ENCODE peak calls at places on chromosomes 12 and 14, in ten cellular contexts. S, A, J, P, T, Q, G, O, I and R are unnamed samples.

GRCh38 chr12:42332301-42332894 is 6.4 kb downstream of the PPHLN1 start:
- DNase-seq in J (peak), O (peak), I (peak), G (peak), T (no peak), P (no peak), S (peak), Q (peak), A (peak), R (no peak)

GRCh38 chr12:30640392-30640791 is 55.3 kb downstream of the IPO8 start:
- DNase-seq in Q (no peak), G (no peak), A (no peak), P (no peak), J (no peak), T (no peak), O (no peak), I (no peak), S (no peak), R (no peak)

GRCh38 chr12:93426406-93426805 is 15.3 kb downstream of the UBE2N start:
- DNase-seq in J (no peak), O (no peak), S (no peak), T (no peak), I (no peak), A (no peak), G (no peak), Q (no peak), P (no peak), R (no peak)

GRCh38 chr12:49636979-49637378 is 13.6 kb downstream of the PRPF40B start:
- DNase-seq in T (no peak), G (peak), S (peak), I (peak), P (peak), O (peak), J (peak), Q (peak), A (peak), R (peak)

GRCh38 chr12:46267618-46268348 is 1.1 kb downstream of the SLC38A1 start:
- DNase-seq in S (no peak), P (peak), O (peak), A (peak), Q (peak), J (no peak), I (peak), T (no peak), G (no peak), R (no peak)

GRCh38 chr12:71947645-71948105 is 9.0 kb downstream of the TPH2 start:
- DNase-seq in G (no peak), P (peak), J (peak), S (no peak), T (peak), A (peak), I (peak), O (no peak), Q (peak), R (peak)

GRCh38 chr12:9721394-9722092 is 11.4 kb downstream of the CLECL1 start:
- DNase-seq in O (peak), S (peak), P (no peak), A (no peak), Q (peak), G (no peak), J (no peak), I (peak), T (peak), R (no peak)

GRCh38 chr12:121792607-121793500 is 634 bp downstream of the RHOF start:
- DNase-seq in J (peak), G (no peak), A (no peak), S (no peak), T (peak), I (no peak), Q (no peak), P (no peak), O (peak), R (no peak)

GRCh38 chr12:69935651-69936100 is 110.6 kb downstream of the MYRFL start:
- DNase-seq in A (no peak), J (no peak), G (no peak), P (no peak), T (no peak), I (no peak), O (no peak), S (no peak), Q (no peak), R (no peak)

GRCh38 chr12:99444859-99445316 is 202.7 kb upstream of the GARIN6 start:
- DNase-seq in T (no peak), O (no peak), S (peak), Q (no peak), I (peak), A (peak), P (no peak), J (no peak), G (no peak), R (no peak)

GRCh38 chr12:105906545-105906944 is 232.2 kb downstream of the NUAK1 start:
- DNase-seq in P (no peak), O (no peak), S (no peak), T (peak), I (peak), A (no peak), G (no peak), Q (no peak), J (no peak), R (no peak)

GRCh38 chr14:30227871-30228270 is 300.2 kb upstream of the PRKD1 start:
- DNase-seq in I (peak), A (peak), G (no peak), P (no peak), Q (peak), J (no peak), S (no peak), T (peak), O (no peak), R (no peak)

GRCh38 chr14:60310086-60310684 is 61.2 kb downstream of the PPM1A start:
- DNase-seq in T (no peak), Q (peak), I (no peak), P (no peak), J (no peak), A (no peak), S (no peak), G (no peak), O (no peak), R (no peak)

GRCh38 chr14:101077511-101078074 is 174.1 kb upstream of the RTL1 start:
- DNase-seq in J (peak), Q (peak), I (peak), T (no peak), A (no peak), S (no peak), P (peak), G (no peak), O (no peak), R (peak)

GRCh38 chr12:30847259-30847658 is 79.3 kb upstream of the TSPAN11 start:
- DNase-seq in P (peak), T (peak), I (peak), S (no peak), G (peak), J (peak), Q (peak), O (peak), A (peak), R (peak)

GRCh38 chr12:69988601-69989194 is 163.7 kb downstream of the MYRFL start:
- DNase-seq in J (no peak), S (no peak), A (peak), Q (peak), P (no peak), T (no peak), I (peak), O (no peak), G (no peak), R (no peak)

GRCh38 chr14:81466854-81467253 is 66.7 kb upstream of the STON2 start:
- DNase-seq in G (no peak), S (no peak), J (no peak), A (no peak), I (no peak), O (no peak), T (no peak), P (no peak), Q (no peak), R (no peak)

GRCh38 chr14:77485901-77486678 is 12.5 kb downstream of the ISM2 start:
- DNase-seq in I (peak), T (no peak), Q (peak), A (peak), P (no peak), J (no peak), G (no peak), O (no peak), S (peak), R (no peak)

GRCh38 chr14:50036637-50037036 is 79.7 kb downstream of the VCPKMT start:
- DNase-seq in G (no peak), S (no peak), A (no peak), O (no peak), T (no peak), P (no peak), J (no peak), I (no peak), Q (no peak), R (no peak)

GRCh38 chr14:63770187-63770807 is 42.4 kb upstream of the SGPP1 start:
- DNase-seq in A (peak), G (peak), T (peak), Q (peak), J (peak), P (peak), I (peak), O (peak), S (no peak), R (no peak)
- TF ChIP-seq CTCF in A (peak), G (peak), T (peak), Q (peak), J (peak), P (peak), I (peak), O (peak), S (peak), R (peak)

DNA sequence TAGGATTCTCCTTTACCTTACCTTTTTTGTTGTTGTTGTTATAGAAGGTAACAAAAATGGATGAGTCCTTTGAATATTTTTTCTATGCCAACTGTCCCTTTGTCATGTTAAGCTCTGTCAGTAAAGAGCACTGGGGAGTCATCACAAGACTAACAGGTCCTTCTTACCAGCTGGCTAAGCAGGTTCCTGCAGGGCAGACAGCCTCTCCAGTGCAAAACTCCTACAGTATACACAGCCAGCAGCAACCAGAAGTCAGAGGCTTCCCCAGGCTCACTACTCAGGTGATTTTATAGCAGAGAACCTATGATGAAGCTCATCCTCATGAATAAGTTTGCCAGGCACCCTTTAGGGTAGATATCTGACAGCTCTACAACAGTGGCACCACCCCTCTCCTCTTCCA is 271.1 kb downstream of the RERGL start:
- DNase-seq in A (no peak), J (peak), S (no peak), O (no peak), Q (no peak), G (no peak), T (no peak), P (no peak), I (no peak), R (peak)
- H3K4me2 ChIP-seq in A (no peak), J (no peak), S (no peak), O (no peak), Q (no peak), G (no peak), T (no peak), P (no peak), I (no peak), R (no peak)

GRCh38 chr12:123063535-123063934 is 83.1 kb downstream of the ARL6IP4 start:
- DNase-seq in T (no peak), S (peak), I (no peak), O (peak), P (peak), A (no peak), J (peak), Q (peak), G (no peak), R (peak)
- TF ChIP-seq CTCF in T (peak), S (no peak), I (peak), O (peak), P (peak), A (no peak), J (peak), Q (peak), G (no peak), R (peak)

DNA sequence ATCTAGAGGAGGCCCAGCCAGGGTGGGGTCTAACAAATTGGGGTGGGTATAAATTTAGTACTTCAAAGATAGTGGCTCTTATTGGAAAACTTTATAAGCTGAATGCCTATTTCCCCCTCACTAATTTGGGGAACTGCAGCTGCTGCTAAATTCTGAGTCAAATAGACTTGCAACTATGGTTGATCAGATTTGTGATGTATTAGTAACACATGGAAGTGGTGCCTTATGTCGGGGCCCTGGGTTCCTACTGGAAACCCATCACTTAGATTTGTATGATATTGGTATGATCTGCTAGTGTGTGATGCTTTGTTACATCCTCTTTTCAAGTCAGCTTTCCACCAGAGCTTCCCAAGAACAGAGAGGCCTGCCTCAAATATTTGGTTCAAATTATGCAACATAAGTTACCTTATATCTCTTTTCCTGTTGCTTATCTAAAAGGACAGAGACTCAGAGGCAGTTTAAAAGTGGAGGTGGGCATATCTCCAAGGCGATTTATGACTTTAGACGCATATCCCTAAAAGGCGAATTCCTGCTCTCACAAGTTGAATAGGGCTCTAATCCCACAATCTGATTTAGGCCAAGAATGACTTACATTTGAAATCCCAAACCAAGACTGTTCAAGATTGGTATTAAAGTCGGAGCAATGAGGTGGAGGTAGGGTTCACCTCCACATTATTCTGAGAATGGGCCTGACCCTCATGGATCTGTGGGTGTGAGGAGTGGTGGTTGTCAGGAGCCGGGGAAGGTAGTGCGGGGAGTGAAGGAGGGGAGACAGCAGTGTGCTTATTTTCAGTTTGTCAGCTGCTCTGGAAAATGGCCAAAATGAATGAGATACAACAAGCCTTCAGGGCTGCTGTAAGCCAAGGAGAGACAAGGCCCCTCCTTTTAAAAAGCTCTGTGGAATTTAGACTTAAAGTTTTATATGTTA is 425.8 kb downstream of the RAD51B start:
- DNase-seq in P (no peak), J (no peak), T (no peak), O (no peak), G (no peak), S (no peak), A (peak), Q (peak), I (peak), R (no peak)
- H3K4me2 ChIP-seq in P (no peak), J (no peak), T (no peak), O (no peak), G (no peak), S (no peak), A (peak), Q (peak), I (peak), R (no peak)